ENCODE peak calls at places on chromosomes 5 and 9, in six cellular contexts. W is sigmoid colon, O is HCT116, K is GM23338, B is prostate gland, Y is stomach. G is an unnamed sample.

GRCh38 chr5:10663531-10664183 is 97.4 kb downstream of the DAP start:
- DNase-seq in Y (peak), K (peak), W (peak), O (no peak), B (peak), G (no peak)

GRCh38 chr5:173616577-173617118 is at the start of gene BOD1:
- DNase-seq in B (peak), W (peak), Y (peak), O (peak), K (peak), G (peak)

GRCh38 chr5:58871648-58872242 is 288.9 kb downstream of the RAB3C start:
- DNase-seq in O (peak), Y (no peak), B (no peak), W (no peak), K (peak), G (peak)

GRCh38 chr5:159031513-159031912 is 68.2 kb downstream of the EBF1 start:
- DNase-seq in K (peak), O (no peak), W (no peak), Y (no peak), B (no peak), G (no peak)

GRCh38 chr5:68171101-68171558 is 44.4 kb upstream of the PIK3R1 start:
- DNase-seq in K (no peak), Y (peak), W (peak), O (no peak), B (peak), G (no peak)

GRCh38 chr5:78888580-78889187 is 96.4 kb downstream of the ARSB start:
- DNase-seq in O (no peak), Y (no peak), W (peak), B (no peak), K (no peak), G (no peak)

GRCh38 chr9:4137755-4138154 is 162.1 kb downstream of the GLIS3 start:
- DNase-seq in Y (no peak), W (no peak), B (no peak), O (no peak), K (no peak), G (no peak)

GRCh38 chr5:102306121-102306520 is 10.0 kb upstream of the SLCO4C1 start:
- DNase-seq in W (no peak), B (no peak), O (no peak), K (no peak), Y (no peak), G (no peak)

GRCh38 chr9:112570731-112571167 is 84.1 kb downstream of the KIAA1958 start:
- DNase-seq in Y (peak), B (no peak), W (no peak), K (no peak), O (no peak), G (no peak)

GRCh38 chr5:136014049-136014516 is 14.7 kb upstream of the TGFBI start:
- DNase-seq in B (no peak), O (no peak), K (no peak), W (peak), Y (no peak), G (no peak)

GRCh38 chr5:159003045-159004030 is 96.4 kb downstream of the EBF1 start:
- DNase-seq in O (no peak), B (no peak), K (no peak), W (no peak), Y (no peak), G (no peak)

GRCh38 chr5:176890455-176891330 is 8.5 kb downstream of the HK3 start:
- DNase-seq in K (no peak), O (no peak), Y (peak), B (no peak), W (peak), G (no peak)

GRCh38 chr9:110895141-110895912 is 142.9 kb downstream of the LPAR1 start:
- DNase-seq in W (peak), O (no peak), K (no peak), Y (no peak), B (no peak), G (no peak)

GRCh38 chr5:18881615-18882014 is 1106.4 kb downstream of the CDH18 start:
- DNase-seq in W (no peak), Y (no peak), O (no peak), B (no peak), K (no peak), G (no peak)

GRCh38 chr5:110899566-110900412 is 161.0 kb downstream of the SLC25A46 start:
- DNase-seq in B (no peak), K (peak), O (no peak), Y (no peak), W (no peak), G (no peak)

GRCh38 chr5:176732736-176733585 is 77.4 kb upstream of the UNC5A start:
- DNase-seq in K (no peak), B (no peak), W (peak), O (no peak), Y (no peak), G (no peak)

GRCh38 chr9:75979362-75979761 is 88.9 kb downstream of the PCSK5 start:
- DNase-seq in B (no peak), Y (no peak), W (no peak), K (peak), O (no peak), G (no peak)

GRCh38 chr9:118059520-118060278 is 355.5 kb downstream of the TLR4 start:
- DNase-seq in Y (peak), K (peak), W (no peak), B (peak), O (no peak), G (no peak)

GRCh38 chr5:147939431-147940114 is 33.2 kb upstream of the C5orf46 start:
- DNase-seq in O (no peak), W (no peak), B (no peak), Y (no peak), K (no peak), G (no peak)

GRCh38 chr9:98978231-98978681 is 34.5 kb downstream of the COL15A1 start:
- DNase-seq in B (no peak), O (no peak), K (peak), W (peak), Y (no peak), G (no peak)

GRCh38 chr5:72767289-72768010 is 49.0 kb upstream of the TNPO1 start:
- DNase-seq in O (no peak), B (peak), K (peak), W (no peak), Y (no peak), G (no peak)

GRCh38 chr9:37966443-37967271 is 62.7 kb upstream of the SLC25A51 start:
- DNase-seq in O (no peak), K (no peak), W (no peak), B (no peak), Y (peak), G (no peak)

GRCh38 chr9:16150501-16150900 is 597.7 kb downstream of the CCDC171 start:
- DNase-seq in B (peak), W (peak), K (no peak), Y (no peak), O (no peak), G (no peak)

GRCh38 chr5:80191991-80192398 is 63.9 kb downstream of the SERINC5 start:
- DNase-seq in O (no peak), Y (no peak), K (peak), B (no peak), W (peak), G (no peak)

GRCh38 chr5:59039003-59039295 is 456.1 kb downstream of the RAB3C start:
- DNase-seq in W (no peak), Y (no peak), O (no peak), B (peak), K (no peak), G (no peak)

GRCh38 chr9:88976888-88977257 is 14.4 kb upstream of the S1PR3 start:
- DNase-seq in B (no peak), W (no peak), Y (no peak), K (no peak), O (no peak), G (no peak)

GRCh38 chr5:58455066-58455465 is 4.8 kb downstream of the PLK2 start:
- DNase-seq in B (no peak), W (no peak), K (no peak), O (no peak), Y (no peak), G (no peak)

GRCh38 chr5:35194636-35195471 is 35.4 kb downstream of the PRLR start:
- DNase-seq in Y (no peak), W (no peak), O (no peak), K (no peak), B (no peak), G (no peak)

GRCh38 chr5:1078851-1079250 is 33.0 kb downstream of the SLC12A7 start:
- DNase-seq in Y (no peak), W (no peak), O (no peak), K (no peak), B (no peak), G (no peak)

GRCh38 chr9:112836394-112836793 is 54.3 kb downstream of the SLC46A2 start:
- DNase-seq in W (no peak), Y (peak), B (no peak), K (peak), O (no peak), G (no peak)

GRCh38 chr9:14251146-14252071 is 62.5 kb downstream of the NFIB start:
- DNase-seq in K (peak), W (peak), B (peak), Y (peak), O (peak), G (no peak)

GRCh38 chr9:93108301-93109041 is 12.5 kb downstream of the CARD19 start:
- DNase-seq in Y (no peak), K (no peak), O (no peak), B (no peak), W (peak), G (no peak)

GRCh38 chr9:32622948-32623347 is 12.5 kb downstream of the TAF1L start:
- DNase-seq in K (no peak), W (no peak), Y (no peak), B (no peak), O (no peak), G (no peak)

GRCh38 chr5:93476211-93476851 is 104.7 kb downstream of the NR2F1-AS1 start:
- DNase-seq in Y (no peak), O (no peak), K (no peak), W (no peak), B (no peak), G (no peak)
- TF ChIP-seq POLR2AphosphoS5 in Y (no peak), O (no peak), K (no peak), W (no peak), B (no peak), G (no peak)

GRCh38 chr9:23822331-23823169 is 3.5 kb downstream of the ELAVL2 start:
- DNase-seq in O (no peak), K (peak), Y (no peak), B (no peak), W (no peak), G (no peak)
- H3K4me3 ChIP-seq in O (no peak), K (peak), Y (no peak), B (no peak), W (no peak), G (no peak)

DNA sequence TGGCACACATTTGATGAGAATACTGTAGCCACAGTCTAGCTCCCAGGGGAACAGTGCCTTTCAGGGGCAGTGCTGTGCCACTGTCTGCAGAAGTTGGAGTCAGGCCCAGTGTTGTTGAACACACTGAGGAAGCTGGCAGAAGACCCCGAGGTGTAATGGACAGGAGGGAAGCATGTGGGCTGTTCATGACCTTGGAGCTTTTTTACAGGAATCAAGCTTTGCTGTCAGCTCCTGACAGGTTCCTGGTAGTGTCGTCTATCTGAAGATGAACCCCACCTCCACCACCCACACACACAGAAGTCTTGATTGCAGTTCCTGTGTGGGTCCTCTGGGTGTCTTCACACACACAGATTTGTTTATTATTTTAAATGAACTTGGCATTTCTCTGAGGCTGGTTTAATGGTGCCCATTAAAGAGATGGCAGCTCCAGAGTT is 40.3 kb upstream of the TNFAIP8 start:
- DNase-seq in B (no peak), Y (no peak), W (no peak), K (no peak), O (no peak), G (no peak)
- TF ChIP-seq POLR2AphosphoS5 in B (peak), Y (no peak), W (no peak), K (no peak), O (no peak), G (no peak)

GRCh38 chr5:36855141-36855495 is 21.5 kb upstream of the NIPBL start:
- DNase-seq in B (no peak), O (no peak), K (no peak), Y (no peak), W (no peak), G (no peak)

GRCh38 chr5:36854402-36855140 is 22.0 kb upstream of the NIPBL start:
- DNase-seq in O (peak), W (no peak), Y (no peak), B (no peak), K (peak), G (no peak)
- H3K4me3 ChIP-seq in O (no peak), W (no peak), Y (no peak), B (no peak), K (no peak), G (no peak)

GRCh38 chr9:22116751-22117150 is 107.6 kb upstream of the CDKN2B start:
- DNase-seq in O (no peak), B (no peak), Y (no peak), W (no peak), K (no peak), G (no peak)

GRCh38 chr9:22118810-22119479 is 109.8 kb upstream of the CDKN2B start:
- DNase-seq in B (no peak), W (no peak), Y (no peak), K (no peak), O (no peak), G (no peak)

GRCh38 chr9:22119537-22120167 is 110.5 kb upstream of the CDKN2B start:
- DNase-seq in O (no peak), K (peak), B (no peak), W (no peak), Y (no peak), G (no peak)

GRCh38 chr9:22114956-22115355 is 105.9 kb upstream of the CDKN2B start:
- DNase-seq in K (no peak), W (no peak), Y (no peak), O (no peak), B (no peak), G (no peak)

GRCh38 chr9:22117511-22118388 is 108.6 kb upstream of the CDKN2B start:
- DNase-seq in Y (no peak), B (no peak), O (no peak), K (peak), W (no peak), G (no peak)
- TF ChIP-seq POLR2AphosphoS5 in Y (no peak), B (no peak), O (no peak), K (no peak), W (no peak), G (no peak)

DNA sequence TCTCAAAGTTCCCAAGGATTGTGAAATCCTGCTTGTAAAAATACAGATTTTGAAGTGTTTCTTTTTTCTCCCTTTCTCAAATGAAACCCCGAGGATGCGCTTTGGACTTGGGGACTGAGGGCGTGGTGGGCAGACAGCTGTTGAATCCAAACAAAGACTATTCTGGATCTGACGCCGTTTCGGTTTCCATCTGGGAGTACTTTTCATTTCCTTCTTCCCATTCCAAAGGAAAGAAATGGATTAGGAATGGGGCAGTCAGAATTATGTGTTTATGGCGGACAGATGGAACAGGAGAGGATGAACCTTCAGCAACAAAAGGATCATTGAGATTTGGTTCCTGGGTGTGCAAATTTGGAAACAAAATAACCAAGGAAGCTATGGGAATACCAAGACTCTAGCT is 300.5 kb downstream of the PARP8 start:
- DNase-seq in K (peak), W (no peak), O (no peak), Y (no peak), B (no peak), G (no peak)
- H3K4me3 ChIP-seq in K (peak), W (peak), O (no peak), Y (peak), B (peak), G (no peak)

GRCh38 chr5:180313677-180314076 is 21.8 kb upstream of the MAPK9 start:
- DNase-seq in Y (no peak), W (no peak), O (no peak), K (peak), B (no peak), G (peak)
- TF ChIP-seq POLR2AphosphoS5 in Y (no peak), W (no peak), O (no peak), K (no peak), B (no peak), G (no peak)

GRCh38 chr5:157888814-157889532 is 30.0 kb upstream of the CLINT1 start:
- DNase-seq in O (no peak), Y (no peak), K (no peak), W (no peak), B (no peak), G (no peak)
- H3K4me3 ChIP-seq in O (no peak), Y (no peak), K (no peak), W (no peak), B (no peak), G (no peak)

G was measured in HL-60.